ENCODE peak calls at places on chromosomes 3 and 15, in six cellular contexts. U, B, T, E, J and R are unnamed samples.

GRCh38 chr15:72835289-72835890 is 51.8 kb upstream of the ADPGK start:
- DNase-seq in U (no peak), B (peak), T (peak), E (no peak), J (peak), R (no peak)

GRCh38 chr15:63832620-63833245 is 1.0 kb downstream of the HERC1 start:
- DNase-seq in U (no peak), B (no peak), T (peak), E (no peak), J (peak), R (no peak)

GRCh38 chr3:23800731-23801130 is 5.0 kb upstream of the UBE2E1 start:
- DNase-seq in U (no peak), B (no peak), T (peak), E (no peak), J (peak), R (no peak)

GRCh38 chr3:155846119-155846518 is 8.1 kb downstream of the SLC33A1 start:
- DNase-seq in U (no peak), B (no peak), T (peak), E (no peak), J (peak), R (no peak)

GRCh38 chr3:194867270-194867983 is 181.7 kb downstream of the FAM43A start:
- DNase-seq in U (no peak), B (no peak), T (peak), E (no peak), J (peak), R (no peak)

GRCh38 chr15:42060797-42061196 is 33.6 kb downstream of the PLA2G4D start:
- DNase-seq in U (no peak), B (no peak), T (no peak), E (no peak), J (no peak), R (no peak)

GRCh38 chr15:101712078-101712477 is 12.2 kb downstream of the TARS3 start:
- DNase-seq in U (no peak), B (no peak), T (no peak), E (no peak), J (no peak), R (no peak)

GRCh38 chr3:151976211-151977050 is 103.0 kb downstream of the SUCNR1 start:
- DNase-seq in U (no peak), B (no peak), T (peak), E (peak), J (peak), R (no peak)

GRCh38 chr3:47204875-47205274 is 41.0 kb upstream of the SETD2 start:
- DNase-seq in U (no peak), B (no peak), T (no peak), E (no peak), J (no peak), R (no peak)

GRCh38 chr3:197801801-197802504 is 10.9 kb downstream of the LRCH3 start:
- DNase-seq in U (no peak), B (no peak), T (peak), E (peak), J (peak), R (no peak)

GRCh38 chr3:45904931-45905330 is 18.6 kb downstream of the CCR9 start:
- DNase-seq in U (no peak), B (no peak), T (no peak), E (no peak), J (no peak), R (no peak)

GRCh38 chr15:77375133-77375532 is 44.8 kb downstream of the PEAK1 start:
- DNase-seq in U (no peak), B (no peak), T (no peak), E (no peak), J (no peak), R (no peak)

GRCh38 chr3:106457278-106458210 is 588.7 kb upstream of the CBLB start:
- DNase-seq in U (no peak), B (no peak), T (peak), E (peak), J (peak), R (no peak)

GRCh38 chr3:139520028-139520737 is 19.4 kb downstream of the RBP1 start:
- DNase-seq in U (no peak), B (no peak), T (peak), E (no peak), J (peak), R (no peak)

GRCh38 chr3:177300039-177300833 is 103.0 kb upstream of the TBL1XR1 start:
- DNase-seq in U (peak), B (peak), T (peak), E (peak), J (peak), R (no peak)

GRCh38 chr3:66490214-66490613 is 10.6 kb downstream of the LRIG1 start:
- DNase-seq in U (no peak), B (no peak), T (peak), E (no peak), J (peak), R (no peak)

GRCh38 chr3:133840055-133840737 is 34.6 kb downstream of the SRPRB start:
- DNase-seq in U (no peak), B (no peak), T (no peak), E (no peak), J (no peak), R (no peak)

GRCh38 chr15:47551079-47551478 is 166.2 kb upstream of the SEMA6D start:
- DNase-seq in U (no peak), B (peak), T (no peak), E (no peak), J (no peak), R (no peak)
- TF ChIP-seq CTCF in U (no peak), B (peak), T (no peak), E (no peak), J (peak), R (peak)

DNA sequence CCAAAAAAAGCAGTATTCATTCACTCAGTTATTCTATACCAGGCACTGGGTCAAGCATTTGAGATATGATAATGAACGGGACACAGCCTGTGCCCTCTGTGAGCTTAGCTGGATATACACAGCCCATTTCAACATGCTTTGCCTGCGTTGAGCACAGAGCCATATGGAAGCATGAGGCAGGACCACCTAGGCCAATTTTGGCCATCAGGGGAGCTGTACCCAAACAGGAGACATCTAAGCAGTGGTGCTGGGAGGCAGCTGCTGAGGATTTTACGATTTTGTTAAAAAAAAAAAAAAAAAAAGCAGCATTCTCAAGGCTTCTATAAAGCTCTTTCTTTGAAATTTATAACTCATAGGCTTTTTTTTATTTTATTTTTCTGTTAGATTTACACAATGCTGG is 87.2 kb upstream of the SLC2A2 start:
- DNase-seq in U (no peak), B (peak), T (no peak), E (no peak), J (no peak), R (no peak)
- TF ChIP-seq CTCF in U (no peak), B (peak), T (no peak), E (no peak), J (peak), R (peak)

GRCh38 chr3:42961633-42962032 is 17.5 kb upstream of the GASK1A start:
- DNase-seq in U (peak), B (peak), T (peak), E (peak), J (peak), R (no peak)

GRCh38 chr3:42960282-42960681 is 18.8 kb upstream of the GASK1A start:
- DNase-seq in U (no peak), B (no peak), T (peak), E (no peak), J (peak), R (no peak)

GRCh38 chr3:42960781-42961180 is 18.3 kb upstream of the GASK1A start:
- DNase-seq in U (no peak), B (no peak), T (no peak), E (no peak), J (no peak), R (no peak)

DNA sequence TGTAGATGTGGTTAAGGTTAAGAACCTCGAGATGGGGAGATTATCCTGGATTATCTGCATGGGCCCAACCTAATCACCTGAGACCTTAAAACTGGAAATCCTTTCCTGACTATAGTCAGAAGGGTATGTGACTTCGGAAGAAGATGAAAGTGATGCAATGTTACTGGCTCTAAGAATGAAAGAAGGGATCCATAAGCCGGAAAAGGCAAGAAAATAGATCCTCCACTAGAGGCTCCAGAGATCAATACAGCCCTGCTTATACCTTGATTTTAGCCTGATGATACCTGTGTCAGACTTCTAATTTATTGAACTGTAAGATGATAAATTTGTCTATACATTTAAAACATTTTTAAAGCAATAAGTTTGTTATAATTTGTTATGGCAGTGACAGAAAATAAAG is 21.5 kb upstream of the GASK1A start:
- DNase-seq in U (no peak), B (no peak), T (no peak), E (no peak), J (no peak), R (no peak)
- TF ChIP-seq CTCF in U (no peak), B (peak), T (no peak), E (peak), J (no peak), R (peak)

GRCh38 chr15:92954578-92954977 is 54.5 kb downstream of the CHD2 start:
- DNase-seq in U (no peak), B (peak), T (no peak), E (no peak), J (no peak), R (no peak)
- TF ChIP-seq CTCF in U (no peak), B (peak), T (peak), E (peak), J (peak), R (peak)

DNA sequence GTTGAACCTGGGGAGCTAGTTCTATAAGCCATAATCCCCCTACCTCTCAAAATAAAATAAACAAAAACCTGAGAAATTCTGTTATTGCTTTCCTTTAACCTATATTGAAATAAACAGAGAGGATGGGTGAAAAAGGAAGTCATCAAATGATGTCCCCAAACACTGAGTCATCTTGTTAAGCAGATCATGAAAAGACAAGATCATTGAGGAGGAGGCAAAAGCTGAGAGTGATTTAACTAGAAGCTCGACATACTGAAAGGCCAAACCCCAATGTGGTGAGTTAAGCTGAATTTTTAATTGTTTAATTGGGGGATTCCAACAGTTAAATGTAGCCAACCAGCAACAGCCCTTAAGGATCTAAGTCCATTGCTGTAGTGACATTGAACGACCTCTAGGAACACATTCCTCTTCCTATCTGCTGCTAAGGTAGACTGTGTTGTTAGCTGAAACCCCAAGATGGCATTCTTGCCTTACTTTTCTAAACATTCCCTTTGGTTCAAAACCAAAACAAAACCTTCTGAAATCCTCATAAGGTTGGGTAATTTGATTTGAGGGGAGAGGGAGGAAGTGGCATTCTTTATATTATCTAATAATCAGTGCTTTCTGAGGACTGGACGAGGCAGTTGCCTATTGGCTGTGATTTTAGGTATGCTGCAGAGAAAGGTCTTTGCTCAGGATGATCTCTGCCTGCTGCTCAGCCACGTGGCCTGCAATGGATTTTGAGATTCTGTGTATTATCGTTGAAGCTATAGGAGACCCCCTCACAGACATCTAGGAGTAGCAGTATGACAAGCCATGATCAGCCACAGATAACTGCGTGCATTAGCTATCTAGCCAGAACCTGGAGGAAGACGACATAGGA is 62.7 kb upstream of the BNIP2 start:
- DNase-seq in U (no peak), B (peak), T (peak), E (no peak), J (peak), R (no peak)
- TF ChIP-seq CTCF in U (no peak), B (peak), T (peak), E (no peak), J (peak), R (peak)

GRCh38 chr3:49028298-49028672 is 913 bp downstream of the IMPDH2 start:
- DNase-seq in U (no peak), B (no peak), T (no peak), E (no peak), J (no peak), R (no peak)

GRCh38 chr3:49027634-49028033 is 1.6 kb downstream of the IMPDH2 start:
- DNase-seq in U (no peak), B (no peak), T (no peak), E (no peak), J (no peak), R (no peak)

GRCh38 chr3:49030331-49030730 is 1.1 kb upstream of the IMPDH2 start:
- DNase-seq in U (no peak), B (no peak), T (no peak), E (no peak), J (no peak), R (no peak)

GRCh38 chr3:49029563-49029884 is 326 bp upstream of the IMPDH2 start:
- DNase-seq in U (no peak), B (no peak), T (no peak), E (no peak), J (no peak), R (no peak)

DNA sequence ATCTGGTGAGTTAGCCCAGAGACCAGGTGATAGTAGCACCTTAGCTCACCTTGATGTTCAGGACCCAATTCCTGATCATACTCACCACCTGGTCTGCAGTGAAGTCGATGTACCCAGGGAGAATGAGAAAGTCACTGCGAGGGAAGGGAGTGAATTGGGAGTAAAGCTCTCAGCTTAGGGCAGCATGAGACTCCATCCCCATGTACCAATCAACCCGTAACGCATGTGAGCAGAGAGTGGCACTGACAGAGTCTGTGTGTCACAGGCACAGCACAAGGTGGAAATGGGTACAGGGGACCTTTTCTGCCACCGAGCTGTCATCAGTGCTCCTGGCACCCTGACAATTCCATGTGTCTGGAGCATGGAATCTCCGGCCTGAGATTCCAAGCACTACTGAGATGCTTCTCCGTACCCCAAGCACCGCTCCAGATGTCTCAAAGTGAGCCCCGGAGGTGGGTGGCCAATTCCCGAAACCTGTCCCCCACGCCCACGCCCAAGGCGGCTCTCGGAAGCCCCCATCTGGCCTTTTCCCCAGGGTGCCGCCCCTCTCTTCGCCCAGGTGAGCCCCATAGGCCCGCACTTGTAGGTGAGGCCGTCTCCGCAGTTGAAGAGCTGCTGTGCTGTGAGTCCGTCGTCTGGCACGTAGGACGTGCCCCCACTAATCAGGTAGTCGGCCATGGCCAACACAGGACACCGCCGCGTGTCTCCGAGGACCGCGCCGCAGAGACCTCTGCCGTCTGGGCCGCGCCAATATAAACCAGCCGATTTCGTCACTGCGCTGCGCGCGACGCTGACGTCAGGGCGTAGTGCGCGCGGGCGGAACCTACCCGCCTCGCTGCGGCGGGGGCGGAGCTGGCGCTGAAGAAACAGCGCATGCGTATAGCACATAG is at the start of gene IMPDH2:
- DNase-seq in U (peak), B (peak), T (peak), E (peak), J (peak), R (no peak)
- TF ChIP-seq CTCF in U (peak), B (peak), T (no peak), E (no peak), J (no peak), R (peak)